ENCODE peak calls at places on chromosomes 5 and 9, in nine cellular contexts. One of them, this sample, is unnamed.
A peak's percentile ranks its signal among the peaks of the same experiment; 100 is the strongest.

GRCh38 chr5:51378778-51379652 is 4.2 kb upstream of the ISL1 start:
- DNase-seq in SK-N-DZ: no peak
- DNase-seq in omental fat pad: no peak
- DNase-seq in smooth muscle cell of the brain vasculature: no peak
- DNase-seq in amniotic stem cell: no peak
- DNase-seq in Peyer's patch: no peak
- DNase-seq in endodermal cell: peak; percentile 79
- DNase-seq in effector CD4-positive, alpha-beta T cell: no peak
- DNase-seq in stimulated activated CD8-positive, alpha-beta memory T cell treated with anti-CD3 and anti-CD28 coated beads, Interleukin-7, amount 100 ng/mL, for 4 hours: no peak
- DNase-seq in this sample: no peak

GRCh38 chr9:31140316-31140715 is 1244.1 kb upstream of the ACO1 start:
- DNase-seq in SK-N-DZ: peak; percentile 8
- DNase-seq in omental fat pad: no peak
- DNase-seq in smooth muscle cell of the brain vasculature: no peak
- DNase-seq in amniotic stem cell: no peak
- DNase-seq in Peyer's patch: no peak
- DNase-seq in endodermal cell: no peak
- DNase-seq in effector CD4-positive, alpha-beta T cell: no peak
- DNase-seq in stimulated activated CD8-positive, alpha-beta memory T cell treated with anti-CD3 and anti-CD28 coated beads, Interleukin-7, amount 100 ng/mL, for 4 hours: no peak
- DNase-seq in this sample: no peak

GRCh38 chr9:3136999-3137675 is 293.2 kb upstream of the PUM3 start:
- DNase-seq in SK-N-DZ: no peak
- DNase-seq in omental fat pad: no peak
- DNase-seq in smooth muscle cell of the brain vasculature: no peak
- DNase-seq in amniotic stem cell: no peak
- DNase-seq in Peyer's patch: no peak
- DNase-seq in endodermal cell: no peak
- DNase-seq in effector CD4-positive, alpha-beta T cell: no peak
- DNase-seq in stimulated activated CD8-positive, alpha-beta memory T cell treated with anti-CD3 and anti-CD28 coated beads, Interleukin-7, amount 100 ng/mL, for 4 hours: no peak
- DNase-seq in this sample: no peak

GRCh38 chr5:58127486-58128220 is 332.2 kb downstream of the PLK2 start:
- DNase-seq in SK-N-DZ: no peak
- DNase-seq in omental fat pad: no peak
- DNase-seq in smooth muscle cell of the brain vasculature: no peak
- DNase-seq in amniotic stem cell: no peak
- DNase-seq in Peyer's patch: no peak
- DNase-seq in endodermal cell: no peak
- DNase-seq in effector CD4-positive, alpha-beta T cell: no peak
- DNase-seq in stimulated activated CD8-positive, alpha-beta memory T cell treated with anti-CD3 and anti-CD28 coated beads, Interleukin-7, amount 100 ng/mL, for 4 hours: no peak
- DNase-seq in this sample: no peak

GRCh38 chr9:128882677-128883590 is 1.0 kb downstream of the LRRC8A start:
- DNase-seq in SK-N-DZ: peak; percentile 23
- DNase-seq in omental fat pad: no peak
- DNase-seq in smooth muscle cell of the brain vasculature: no peak
- DNase-seq in amniotic stem cell: no peak
- DNase-seq in Peyer's patch: peak; percentile 61
- DNase-seq in endodermal cell: peak; percentile 74
- DNase-seq in effector CD4-positive, alpha-beta T cell: no peak
- DNase-seq in stimulated activated CD8-positive, alpha-beta memory T cell treated with anti-CD3 and anti-CD28 coated beads, Interleukin-7, amount 100 ng/mL, for 4 hours: no peak
- DNase-seq in this sample: no peak

GRCh38 chr5:158175664-158176507 is 316.9 kb upstream of the CLINT1 start:
- DNase-seq in SK-N-DZ: no peak
- DNase-seq in omental fat pad: no peak
- DNase-seq in smooth muscle cell of the brain vasculature: no peak
- DNase-seq in amniotic stem cell: no peak
- DNase-seq in Peyer's patch: no peak
- DNase-seq in endodermal cell: no peak
- DNase-seq in effector CD4-positive, alpha-beta T cell: no peak
- DNase-seq in stimulated activated CD8-positive, alpha-beta memory T cell treated with anti-CD3 and anti-CD28 coated beads, Interleukin-7, amount 100 ng/mL, for 4 hours: no peak
- DNase-seq in this sample: no peak

GRCh38 chr5:138698713-138699112 is 54.5 kb upstream of the CTNNA1 start:
- DNase-seq in SK-N-DZ: no peak
- DNase-seq in omental fat pad: no peak
- DNase-seq in smooth muscle cell of the brain vasculature: no peak
- DNase-seq in amniotic stem cell: no peak
- DNase-seq in Peyer's patch: no peak
- DNase-seq in endodermal cell: no peak
- DNase-seq in effector CD4-positive, alpha-beta T cell: no peak
- DNase-seq in stimulated activated CD8-positive, alpha-beta memory T cell treated with anti-CD3 and anti-CD28 coated beads, Interleukin-7, amount 100 ng/mL, for 4 hours: no peak
- DNase-seq in this sample: no peak

GRCh38 chr5:39712316-39713223 is 287.8 kb upstream of the DAB2 start:
- DNase-seq in SK-N-DZ: no peak
- DNase-seq in omental fat pad: no peak
- DNase-seq in smooth muscle cell of the brain vasculature: no peak
- DNase-seq in amniotic stem cell: no peak
- DNase-seq in Peyer's patch: no peak
- DNase-seq in endodermal cell: no peak
- DNase-seq in effector CD4-positive, alpha-beta T cell: no peak
- DNase-seq in stimulated activated CD8-positive, alpha-beta memory T cell treated with anti-CD3 and anti-CD28 coated beads, Interleukin-7, amount 100 ng/mL, for 4 hours: no peak
- DNase-seq in this sample: peak; percentile 93

GRCh38 chr5:5979761-5980570 is 398.4 kb downstream of the MED10 start:
- DNase-seq in SK-N-DZ: no peak
- DNase-seq in omental fat pad: no peak
- DNase-seq in smooth muscle cell of the brain vasculature: no peak
- DNase-seq in amniotic stem cell: no peak
- DNase-seq in Peyer's patch: no peak
- DNase-seq in endodermal cell: no peak
- DNase-seq in effector CD4-positive, alpha-beta T cell: no peak
- DNase-seq in stimulated activated CD8-positive, alpha-beta memory T cell treated with anti-CD3 and anti-CD28 coated beads, Interleukin-7, amount 100 ng/mL, for 4 hours: no peak
- DNase-seq in this sample: no peak

GRCh38 chr5:120604898-120605297 is 140.8 kb downstream of the PRR16 start:
- DNase-seq in SK-N-DZ: no peak
- DNase-seq in omental fat pad: no peak
- DNase-seq in smooth muscle cell of the brain vasculature: no peak
- DNase-seq in amniotic stem cell: peak; percentile 75
- DNase-seq in Peyer's patch: no peak
- DNase-seq in endodermal cell: no peak
- DNase-seq in effector CD4-positive, alpha-beta T cell: no peak
- DNase-seq in stimulated activated CD8-positive, alpha-beta memory T cell treated with anti-CD3 and anti-CD28 coated beads, Interleukin-7, amount 100 ng/mL, for 4 hours: no peak
- DNase-seq in this sample: no peak

GRCh38 chr9:131739192-131739961 is 499 bp downstream of the RAPGEF1 start:
- DNase-seq in SK-N-DZ: no peak
- DNase-seq in omental fat pad: no peak
- DNase-seq in smooth muscle cell of the brain vasculature: no peak
- DNase-seq in amniotic stem cell: no peak
- DNase-seq in Peyer's patch: peak; percentile 77
- DNase-seq in endodermal cell: peak; percentile 84
- DNase-seq in effector CD4-positive, alpha-beta T cell: no peak
- DNase-seq in stimulated activated CD8-positive, alpha-beta memory T cell treated with anti-CD3 and anti-CD28 coated beads, Interleukin-7, amount 100 ng/mL, for 4 hours: peak; percentile 37
- DNase-seq in this sample: no peak

GRCh38 chr5:146026307-146027010 is 78.9 kb downstream of the PLAC8L1 start:
- DNase-seq in SK-N-DZ: no peak
- DNase-seq in omental fat pad: no peak
- DNase-seq in smooth muscle cell of the brain vasculature: no peak
- DNase-seq in amniotic stem cell: no peak
- DNase-seq in Peyer's patch: no peak
- DNase-seq in endodermal cell: peak; percentile 73
- DNase-seq in effector CD4-positive, alpha-beta T cell: no peak
- DNase-seq in stimulated activated CD8-positive, alpha-beta memory T cell treated with anti-CD3 and anti-CD28 coated beads, Interleukin-7, amount 100 ng/mL, for 4 hours: no peak
- DNase-seq in this sample: no peak

GRCh38 chr5:88555658-88556057 is 287.0 kb upstream of the TMEM161B start:
- DNase-seq in SK-N-DZ: no peak
- DNase-seq in omental fat pad: no peak
- DNase-seq in smooth muscle cell of the brain vasculature: no peak
- DNase-seq in amniotic stem cell: no peak
- DNase-seq in Peyer's patch: no peak
- DNase-seq in endodermal cell: peak; percentile 72
- DNase-seq in effector CD4-positive, alpha-beta T cell: no peak
- DNase-seq in stimulated activated CD8-positive, alpha-beta memory T cell treated with anti-CD3 and anti-CD28 coated beads, Interleukin-7, amount 100 ng/mL, for 4 hours: no peak
- DNase-seq in this sample: no peak